ENCODE peak calls at places on chromosomes 6 and 20, in six cellular contexts. S is NCI-H1105 treated with DMSO at 0.1 percent for 48 hours; F is anterior cingulate cortex; U is stimulated activated CD8-positive, alpha-beta memory T cell treated with anti-CD3 and anti-CD28 coated beads, Interleukin-15, amount 100 ng/mL, for 24 hours; W is stimulated activated CD4-positive, alpha-beta T cell treated with anti-CD3 and anti-CD28 coated beads, Interleukin-15, amount 100 ng/mL, for 24 hours; J is activated CD8-positive, alpha-beta memory T cell treated with anti-CD3 and anti-CD28 coated beads, Interleukin-2, amount 50 U/mL, for 4 hours. N is an unnamed sample.

GRCh38 chr6:29834564-29835436 is 7.2 kb downstream of the HLA-G start:
- DNase-seq in S (peak; percentile 10), F (no peak), U (peak; percentile 40), W (peak; percentile 62), J (peak; percentile 66), N (no peak)

GRCh38 chr20:35708502-35708901 is 9.3 kb downstream of the ROMO1 start:
- DNase-seq in S (no peak), F (no peak), U (no peak), W (no peak), J (no peak), N (no peak)

GRCh38 chr20:47196091-47197081 is 160.1 kb downstream of the ZMYND8 start:
- DNase-seq in S (peak; percentile 80), F (peak; percentile 35), U (peak; percentile 72), W (peak; percentile 87), J (peak; percentile 60), N (peak; percentile 71)

GRCh38 chr6:39086294-39086693 is 28.7 kb downstream of the SAYSD1 start:
- DNase-seq in S (no peak), F (no peak), U (no peak), W (peak; percentile 57), J (no peak), N (no peak)

GRCh38 chr6:125858427-125859320 is 67.9 kb downstream of the NCOA7 start:
- DNase-seq in S (no peak), F (peak; percentile 59), U (no peak), W (peak; percentile 30), J (no peak), N (peak; percentile 76)

GRCh38 chr6:72826744-72827438 is 205.0 kb downstream of the KCNQ5 start:
- DNase-seq in S (no peak), F (no peak), U (no peak), W (no peak), J (no peak), N (peak; percentile 26)

GRCh38 chr6:67358241-67358640 is 1276.8 kb upstream of the ADGRB3 start:
- DNase-seq in S (no peak), F (no peak), U (no peak), W (no peak), J (no peak), N (peak; percentile 58)

GRCh38 chr20:53468583-53468982 is 125.1 kb downstream of the ZNF217 start:
- DNase-seq in S (no peak), F (no peak), U (no peak), W (no peak), J (no peak), N (no peak)

GRCh38 chr6:82608365-82608764 is 244.7 kb downstream of the TPBG start:
- DNase-seq in S (no peak), F (no peak), U (no peak), W (no peak), J (no peak), N (no peak)

GRCh38 chr20:62768815-62769287 is 27.4 kb upstream of the MRGBP start:
- DNase-seq in S (peak; percentile 59), F (no peak), U (no peak), W (no peak), J (no peak), N (peak; percentile 56)

GRCh38 chr6:56570434-56571359 is 72.0 kb downstream of the DST start:
- DNase-seq in S (peak; percentile 77), F (no peak), U (no peak), W (no peak), J (no peak), N (peak; percentile 31)

GRCh38 chr6:16656451-16656850 is 104.8 kb downstream of the ATXN1 start:
- DNase-seq in S (no peak), F (no peak), U (no peak), W (no peak), J (no peak), N (no peak)

GRCh38 chr6:70198825-70199224 is 104.1 kb downstream of the COL9A1 start:
- DNase-seq in S (no peak), F (no peak), U (no peak), W (no peak), J (no peak), N (no peak)

GRCh38 chr6:121314407-121315112 is 19.7 kb downstream of the TBC1D32 start:
- DNase-seq in S (no peak), F (no peak), U (no peak), W (no peak), J (no peak), N (no peak)

GRCh38 chr6:14888575-14889000 is 357.3 kb upstream of the JARID2 start:
- DNase-seq in S (no peak), F (no peak), U (no peak), W (no peak), J (no peak), N (no peak)

GRCh38 chr6:140774080-140774505 is 1358.6 kb upstream of the GJE1 start:
- DNase-seq in S (no peak), F (no peak), U (no peak), W (no peak), J (no peak), N (peak; percentile 82)

GRCh38 chr6:104887350-104887749 is 27.6 kb upstream of the HACE1 start:
- DNase-seq in S (no peak), F (no peak), U (no peak), W (no peak), J (no peak), N (peak; percentile 65)

GRCh38 chr20:57698867-57699275 is 10.9 kb downstream of the PMEPA1 start:
- DNase-seq in S (no peak), F (no peak), U (no peak), W (peak; percentile 17), J (no peak), N (no peak)

GRCh38 chr6:132391391-132392291 is 9.6 kb downstream of the MOXD1 start:
- DNase-seq in S (no peak), F (peak; percentile 3), U (no peak), W (no peak), J (no peak), N (peak; percentile 70)

N was measured in fibroblast of villous mesenchyme.